ENCODE peak calls at places on chromosomes 13 and 19, in five cellular contexts. D is non-pigmented ciliary epithelial cell; K is GDM1; O is activated CD8-positive, alpha-beta memory T cell treated with anti-CD3 and anti-CD28 coated beads for 24 hours; B is spleen. C is an unnamed sample.

GRCh38 chr13:85828094-85828684 is 29.0 kb upstream of the SLITRK6 start:
- DNase-seq in D (no peak), K (no peak), O (no peak), B (no peak), C (no peak)

GRCh38 chr13:42762917-42763316 is 18.5 kb upstream of the FAM216B start:
- DNase-seq in D (peak; percentile 90), K (no peak), O (no peak), B (no peak), C (no peak)

GRCh38 chr19:42132851-42133528 is 744 bp upstream of the POU2F2 start:
- DNase-seq in D (no peak), K (peak; percentile 53), O (peak; percentile 96), B (peak; percentile 96), C (no peak)

GRCh38 chr19:47663911-47664771 is 49.1 kb upstream of the EHD2 start:
- DNase-seq in D (peak; percentile 93), K (no peak), O (no peak), B (no peak), C (no peak)

GRCh38 chr13:33110713-33111413 is 94.6 kb downstream of the KL start:
- DNase-seq in D (no peak), K (no peak), O (no peak), B (no peak), C (no peak)

GRCh38 chr13:84470528-84470927 is 588.3 kb upstream of the SLITRK1 start:
- DNase-seq in D (no peak), K (no peak), O (no peak), B (no peak), C (no peak)

GRCh38 chr19:1110809-1111640 is 7.2 kb downstream of the GPX4 start:
- DNase-seq in D (no peak), K (no peak), O (no peak), B (peak; percentile 73), C (no peak)

GRCh38 chr13:105773241-105773640 is 762.2 kb downstream of the EFNB2 start:
- DNase-seq in D (no peak), K (no peak), O (no peak), B (no peak), C (no peak)

GRCh38 chr13:36131931-36132297 is 732 bp upstream of the DCLK1 start:
- DNase-seq in D (no peak), K (no peak), O (no peak), B (no peak), C (no peak)

GRCh38 chr13:45119990-45120864 is at the start of gene GTF2F2:
- DNase-seq in D (peak; percentile 68), K (peak; percentile 90), O (peak; percentile 94), B (peak; percentile 96), C (peak; percentile 68)

GRCh38 chr19:20235156-20235555 is 68.1 kb downstream of the ZNF486 start:
- DNase-seq in D (no peak), K (no peak), O (no peak), B (no peak), C (no peak)

GRCh38 chr19:8456064-8456463 is 11.3 kb downstream of the HNRNPM start:
- DNase-seq in D (no peak), K (no peak), O (no peak), B (no peak), C (no peak)

GRCh38 chr19:45217957-45218334 is 27.3 kb downstream of the EXOC3L2 start:
- DNase-seq in D (no peak), K (no peak), O (no peak), B (no peak), C (no peak)

GRCh38 chr13:39245688-39246087 is 207.4 kb downstream of the NHLRC3 start:
- DNase-seq in D (no peak), K (no peak), O (no peak), B (no peak), C (no peak)

GRCh38 chr13:30865131-30866009 is 40.7 kb upstream of the MEDAG start:
- DNase-seq in D (peak; percentile 81), K (peak; percentile 75), O (peak; percentile 76), B (peak; percentile 90), C (peak; percentile 78)

GRCh38 chr19:35805518-35806102 is 7.0 kb downstream of the PRODH2 start:
- DNase-seq in D (no peak), K (no peak), O (no peak), B (no peak), C (no peak)